ENCODE peak calls at places on chromosome 5, in six cellular contexts. O, L, P, I, V and U are unnamed samples. For H3K36me3 and H3K4me1, the result is how much of the 10 kb centered on the place peaks cover.

GRCh38 chr5:96823900-96824351 is 16.2 kb upstream of the ERAP1 start:
- DNase-seq in O (no peak), L (no peak), P (no peak), I (no peak), V (no peak), U (no peak)

GRCh38 chr5:121867403-121867802 is 15.7 kb downstream of the FTMT start:
- DNase-seq in O (no peak), L (no peak), P (no peak), I (no peak), V (no peak), U (no peak)

GRCh38 chr5:157502143-157502647 is 42.2 kb downstream of the NIPAL4 start:
- DNase-seq in O (no peak), L (no peak), P (no peak), I (no peak), V (no peak), U (no peak)

GRCh38 chr5:79330071-79330470 is 94.1 kb downstream of the JMY start:
- DNase-seq in O (no peak), L (no peak), P (no peak), I (no peak), V (no peak), U (no peak)

GRCh38 chr5:119343766-119344165 is 12.1 kb upstream of the TNFAIP8 start:
- DNase-seq in O (peak), L (no peak), P (no peak), I (no peak), V (no peak), U (no peak)

GRCh38 chr5:150612905-150613670 is 27.4 kb upstream of the SYNPO start:
- DNase-seq in O (no peak), L (no peak), P (no peak), I (no peak), V (no peak), U (no peak)

GRCh38 chr5:178940569-178941360 is at the start of gene ZNF454:
- DNase-seq in O (no peak), L (no peak), P (no peak), I (peak), V (peak), U (no peak)

GRCh38 chr5:57833489-57833888 is 350.9 kb upstream of the ACTBL2 start:
- DNase-seq in O (no peak), L (no peak), P (no peak), I (no peak), V (no peak), U (no peak)

GRCh38 chr5:96709152-96709821 is 47.1 kb downstream of the CAST start:
- DNase-seq in O (no peak), L (no peak), P (no peak), I (no peak), V (no peak), U (no peak)

GRCh38 chr5:31113101-31113500 is 80.4 kb upstream of the CDH6 start:
- DNase-seq in O (no peak), L (no peak), P (no peak), I (no peak), V (no peak), U (no peak)

GRCh38 chr5:168443533-168443932 is 42.7 kb upstream of the RARS1 start:
- DNase-seq in O (no peak), L (no peak), P (no peak), I (no peak), V (no peak), U (no peak)

GRCh38 chr5:76479973-76480667 is 77.0 kb downstream of the IQGAP2 start:
- DNase-seq in O (no peak), L (no peak), P (no peak), I (no peak), V (no peak), U (no peak)

DNA sequence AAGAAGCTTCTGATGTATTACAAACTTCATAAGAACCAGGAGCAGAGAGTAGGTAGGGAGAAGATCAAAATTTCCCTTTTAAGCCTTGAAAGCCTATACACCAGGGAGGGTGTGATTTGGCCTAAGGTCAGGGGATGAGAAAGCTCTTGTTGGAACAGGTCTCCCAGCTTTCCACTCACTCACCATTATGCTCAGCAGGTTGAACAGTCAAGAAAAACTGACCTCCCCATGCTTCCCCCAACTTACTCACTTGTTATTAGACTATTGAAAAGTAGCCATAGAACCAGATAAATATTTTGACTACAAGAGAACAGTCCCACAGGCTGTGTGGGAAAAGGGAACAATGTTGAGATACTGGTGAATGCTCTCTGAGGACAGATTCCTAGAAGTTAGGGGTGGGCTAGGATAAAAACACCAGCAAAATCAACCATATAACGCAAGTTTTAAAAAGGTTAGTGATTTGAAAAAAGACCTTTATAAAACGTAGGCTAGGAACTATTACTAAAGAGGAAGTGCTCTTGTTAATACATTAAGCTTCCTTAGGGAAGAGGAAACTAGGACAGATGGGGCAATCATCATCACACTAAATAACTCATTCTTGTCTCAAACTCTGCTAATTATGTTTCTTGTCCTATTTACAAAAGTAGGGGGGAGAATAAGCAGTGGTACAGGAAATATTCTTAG is 30.9 kb downstream of the PCDHGC5 start:
- DNase-seq in O (no peak), L (no peak), P (no peak), I (no peak), V (no peak), U (no peak)
- H3K36me3 ChIP-seq in O (half or more), L (under half), P (half or more), I (under half), V (under half), U (half or more)

DNA sequence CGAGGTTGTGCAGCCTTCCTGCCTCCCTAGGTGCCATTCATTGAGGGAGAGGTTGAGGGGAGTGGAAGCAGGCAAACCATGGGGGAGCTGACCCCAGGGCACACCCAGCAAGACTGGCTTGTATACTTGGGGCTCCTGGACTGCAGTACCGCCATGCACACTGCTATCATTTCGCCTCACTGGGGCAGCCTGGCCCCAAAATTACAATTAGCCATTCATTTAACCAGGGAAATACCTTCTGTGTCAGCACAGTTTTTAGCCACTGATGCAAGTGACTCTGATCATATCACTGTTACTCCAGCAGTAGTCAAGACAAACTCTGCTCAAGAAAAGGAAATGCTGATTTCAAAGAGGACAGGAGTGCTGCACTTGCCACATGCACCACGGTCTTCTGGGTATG is 109.7 kb downstream of the TRIO start:
- DNase-seq in O (no peak), L (no peak), P (no peak), I (no peak), V (no peak), U (no peak)
- H3K4me1 ChIP-seq in O (under half), L (half or more), P (under half), I (half or more), V (half or more), U (under half)

GRCh38 chr5:135535820-135536801 is at the start of gene NEUROG1:
- DNase-seq in O (no peak), L (no peak), P (no peak), I (no peak), V (no peak), U (no peak)

GRCh38 chr5:135533346-135533745 is 2.4 kb downstream of the NEUROG1 start:
- DNase-seq in O (no peak), L (no peak), P (no peak), I (no peak), V (no peak), U (no peak)

GRCh38 chr5:135535420-135535819 is 344 bp downstream of the NEUROG1 start:
- DNase-seq in O (no peak), L (no peak), P (no peak), I (no peak), V (no peak), U (no peak)

GRCh38 chr5:135533794-135534193 is 2.0 kb downstream of the NEUROG1 start:
- DNase-seq in O (no peak), L (no peak), P (no peak), I (no peak), V (no peak), U (no peak)

GRCh38 chr5:135534609-135535419 is 950 bp downstream of the NEUROG1 start:
- DNase-seq in O (no peak), L (no peak), P (no peak), I (no peak), V (no peak), U (no peak)
- H3K4me3 ChIP-seq in O (no peak), L (no peak), P (no peak), I (no peak), V (no peak), U (no peak)

DNA sequence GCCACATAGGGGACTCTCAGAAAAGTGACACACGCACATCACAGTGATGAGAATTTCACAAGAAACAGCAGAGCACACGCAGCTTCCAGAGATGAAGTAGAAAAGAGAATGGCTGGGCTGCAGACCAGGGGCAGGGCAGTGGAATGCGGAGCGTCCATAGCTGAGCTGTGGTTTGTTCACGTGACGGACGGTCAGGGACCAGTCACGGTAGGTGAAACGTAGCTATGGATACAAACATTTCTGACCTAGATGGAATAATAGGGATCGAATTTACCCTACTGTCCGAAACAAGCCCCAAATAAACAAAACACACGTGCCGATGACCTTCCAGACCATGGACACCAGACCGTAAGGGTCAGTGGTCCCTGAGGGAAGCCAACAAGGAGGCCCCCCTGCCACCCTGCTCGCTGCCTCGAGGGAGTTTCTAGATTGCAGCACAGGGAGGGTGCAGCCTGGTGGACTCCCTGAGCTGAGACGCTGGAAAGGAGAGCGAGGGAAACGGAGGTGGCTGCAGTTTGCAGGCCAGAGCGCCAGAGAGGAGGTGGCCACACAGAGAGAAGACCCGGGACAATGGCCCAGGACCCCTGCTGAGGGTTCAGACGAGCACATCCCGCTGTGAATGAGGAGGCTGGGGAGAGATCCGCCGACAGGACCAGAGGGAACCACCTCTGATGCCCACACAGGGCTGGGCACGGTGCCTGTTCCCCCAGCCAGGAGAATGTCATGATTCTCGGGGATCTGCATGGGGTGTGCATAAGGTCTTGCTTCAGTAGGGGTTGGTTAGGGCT is 49.0 kb downstream of the SLC6A3 start:
- DNase-seq in O (no peak), L (no peak), P (no peak), I (no peak), V (no peak), U (no peak)
- H3K36me3 ChIP-seq in O (under half), L (under half), P (under half), I (under half), V (under half), U (under half)

GRCh38 chr5:90014420-90014819 is 395.1 kb downstream of the CETN3 start:
- DNase-seq in O (no peak), L (no peak), P (no peak), I (no peak), V (no peak), U (no peak)
- H3K4me1 ChIP-seq in O (under half), L (under half), P (under half), I (under half), V (under half), U (under half)